ENCODE peak calls at places on chromosome 19, in six cellular contexts. F is OCI-LY7, C is mammary epithelial cell, R is fibroblast of pulmonary artery, X is H9, G is cardiac fibroblast. P is an unnamed sample.

GRCh38 chr19:18304194-18304495 is 18.7 kb downstream of the LSM4 start:
- DNase-seq in R (no peak), G (no peak), C (no peak), X (no peak), F (peak), P (no peak)

GRCh38 chr19:19662866-19663291 is 597 bp downstream of the ATP13A1 start:
- DNase-seq in C (no peak), G (peak), F (no peak), R (no peak), X (no peak), P (peak)

GRCh38 chr19:38682872-38683392 is 35.5 kb downstream of the ACTN4 start:
- DNase-seq in R (no peak), F (no peak), X (no peak), G (no peak), C (no peak), P (no peak)

GRCh38 chr19:54461201-54462071 is 2.1 kb downstream of the LENG9 start:
- DNase-seq in F (no peak), X (no peak), G (peak), R (peak), C (no peak), P (no peak)

GRCh38 chr19:57688011-57688763 is 6.4 kb downstream of the ZNF551 start:
- DNase-seq in X (peak), G (no peak), C (peak), F (no peak), R (no peak), P (no peak)

GRCh38 chr19:38839816-38840582 is 8.4 kb upstream of the ECH1 start:
- DNase-seq in C (peak), X (no peak), F (no peak), G (no peak), R (no peak), P (peak)

GRCh38 chr19:17209126-17210036 is 5.8 kb upstream of the USE1 start:
- DNase-seq in G (peak), X (peak), R (peak), C (no peak), F (peak), P (peak)

GRCh38 chr19:2993579-2993978 is 16.2 kb downstream of the TLE6 start:
- DNase-seq in F (no peak), R (no peak), X (no peak), C (no peak), G (no peak), P (no peak)

GRCh38 chr19:44603201-44603945 is 10.0 kb upstream of the IGSF23 start:
- DNase-seq in X (no peak), F (no peak), G (peak), C (no peak), R (peak), P (peak)

DNA sequence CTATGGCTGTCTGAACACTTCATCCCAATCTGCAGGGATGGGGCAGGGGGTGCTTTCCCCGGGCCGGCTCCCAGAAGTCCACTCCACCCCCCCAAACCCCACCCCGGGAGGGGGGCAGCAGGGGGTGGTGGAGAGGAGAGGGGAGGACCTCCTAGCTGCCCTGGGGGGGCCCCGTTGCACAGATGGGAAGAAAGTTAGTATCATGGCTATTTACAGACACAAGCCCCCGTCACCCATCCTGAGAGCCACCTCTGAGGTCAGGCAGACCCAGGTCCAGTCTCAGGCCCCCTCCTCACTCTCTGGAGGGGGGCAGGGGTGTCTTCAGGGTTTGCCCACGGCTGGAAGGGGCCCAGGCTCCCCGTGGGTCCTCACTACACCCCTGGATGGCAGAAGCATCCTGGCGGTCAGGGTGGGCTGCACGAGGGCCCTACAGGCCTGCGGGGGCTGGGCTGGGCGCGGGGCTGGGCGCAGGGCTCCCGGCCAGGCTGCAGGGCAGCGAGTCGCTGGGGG is 5.8 kb upstream of the REXO1 start:
- DNase-seq in G (no peak), F (no peak), R (no peak), X (no peak), C (no peak), P (no peak)
- TF ChIP-seq CTCF in G (no peak), F (no peak), R (no peak), X (no peak), C (no peak), P (no peak)

GRCh38 chr19:12365094-12365371 is 450 bp downstream of the ZNF442 start:
- DNase-seq in G (peak), R (peak), F (no peak), C (peak), X (no peak), P (no peak)
- TF ChIP-seq CTCF in G (no peak), R (no peak), F (no peak), C (no peak), X (no peak), P (no peak)

GRCh38 chr19:52567921-52568320 is 2.2 kb upstream of the ZNF701 start:
- DNase-seq in G (no peak), C (no peak), R (no peak), F (no peak), X (no peak), P (no peak)

GRCh38 chr19:52566121-52566520 is 4.0 kb upstream of the ZNF701 start:
- DNase-seq in F (no peak), C (no peak), G (no peak), X (no peak), R (no peak), P (no peak)

GRCh38 chr19:52566588-52566987 is 3.5 kb upstream of the ZNF701 start:
- DNase-seq in G (no peak), C (peak), F (no peak), R (peak), X (no peak), P (peak)

GRCh38 chr19:52570005-52570861 is at the start of gene ZNF701:
- DNase-seq in F (peak), C (peak), X (peak), R (peak), G (peak), P (peak)
- TF ChIP-seq CTCF in F (no peak), C (no peak), X (peak), R (no peak), G (peak), P (peak)

DNA sequence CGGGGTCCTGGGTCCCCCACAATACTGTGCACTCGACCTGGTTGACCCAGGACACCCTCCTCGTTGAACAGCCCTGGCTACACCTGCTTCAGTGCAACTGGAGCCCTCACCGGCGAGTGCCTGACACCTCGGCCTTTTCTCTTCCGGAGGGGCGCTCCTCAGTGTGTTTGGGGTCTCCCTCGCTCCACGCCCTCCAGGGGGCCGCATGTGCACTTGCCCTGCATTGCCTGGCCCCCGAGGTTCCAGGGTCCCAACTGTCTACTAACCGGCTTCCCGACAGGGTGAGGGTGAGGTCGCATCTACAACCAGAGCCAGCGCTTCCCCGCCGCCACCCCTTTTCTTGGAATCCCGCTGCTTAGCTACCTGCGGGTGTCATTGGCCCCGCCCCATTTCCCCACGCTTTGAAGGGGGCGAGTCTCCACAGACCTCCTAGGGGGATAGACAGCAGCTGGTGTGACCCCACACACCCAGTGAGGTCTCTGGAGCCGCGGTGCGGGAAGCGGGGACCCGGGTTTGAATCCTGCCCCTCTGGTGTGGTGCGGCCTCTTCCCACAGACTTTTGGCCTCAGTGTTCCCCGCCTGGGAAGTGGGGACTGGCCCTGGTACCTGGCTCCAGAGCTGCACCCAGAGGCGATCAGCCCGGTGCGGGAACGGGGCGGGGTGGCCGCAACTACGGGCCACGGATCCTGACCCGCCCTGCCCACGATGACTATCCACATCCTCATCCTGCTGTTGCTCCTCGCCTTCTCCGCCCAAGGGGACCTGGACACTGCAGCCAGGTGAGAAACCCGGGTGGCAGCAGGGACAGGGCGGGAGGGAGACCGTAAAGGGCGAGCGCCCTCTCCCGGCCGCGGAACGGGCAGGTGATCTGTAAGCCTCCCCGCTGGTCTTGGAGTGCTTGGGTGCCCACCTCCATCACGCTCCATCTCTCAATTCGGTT is at the start of gene ADM5:
- DNase-seq in C (no peak), F (no peak), X (peak), G (no peak), R (no peak), P (no peak)
- TF ChIP-seq CTCF in C (peak), F (no peak), X (peak), G (peak), R (peak), P (no peak)

GRCh38 chr19:32935629-32936028 is 36.1 kb downstream of the CEP89 start:
- DNase-seq in C (no peak), X (no peak), G (no peak), F (no peak), R (no peak), P (no peak)

GRCh38 chr19:32936065-32936464 is 35.7 kb downstream of the CEP89 start:
- DNase-seq in R (no peak), C (no peak), F (no peak), G (no peak), X (no peak), P (no peak)

GRCh38 chr19:32930567-32930966 is 41.2 kb downstream of the CEP89 start:
- DNase-seq in C (no peak), G (no peak), R (no peak), F (no peak), X (no peak), P (no peak)

GRCh38 chr19:32928806-32929205 is 43.0 kb downstream of the CEP89 start:
- DNase-seq in F (no peak), R (no peak), C (no peak), G (no peak), X (no peak), P (no peak)

GRCh38 chr19:32933571-32933970 is 38.2 kb downstream of the CEP89 start:
- DNase-seq in C (no peak), X (no peak), F (no peak), R (no peak), G (no peak), P (no peak)
- TF ChIP-seq CTCF in C (no peak), X (no peak), F (no peak), R (no peak), G (no peak), P (no peak)

GRCh38 chr19:49862411-49863253 is 4.7 kb downstream of the PNKP start:
- DNase-seq in R (no peak), F (peak), C (no peak), X (peak), G (no peak), P (no peak)
- TF ChIP-seq CTCF in R (no peak), F (peak), C (no peak), X (peak), G (peak), P (no peak)

DNA sequence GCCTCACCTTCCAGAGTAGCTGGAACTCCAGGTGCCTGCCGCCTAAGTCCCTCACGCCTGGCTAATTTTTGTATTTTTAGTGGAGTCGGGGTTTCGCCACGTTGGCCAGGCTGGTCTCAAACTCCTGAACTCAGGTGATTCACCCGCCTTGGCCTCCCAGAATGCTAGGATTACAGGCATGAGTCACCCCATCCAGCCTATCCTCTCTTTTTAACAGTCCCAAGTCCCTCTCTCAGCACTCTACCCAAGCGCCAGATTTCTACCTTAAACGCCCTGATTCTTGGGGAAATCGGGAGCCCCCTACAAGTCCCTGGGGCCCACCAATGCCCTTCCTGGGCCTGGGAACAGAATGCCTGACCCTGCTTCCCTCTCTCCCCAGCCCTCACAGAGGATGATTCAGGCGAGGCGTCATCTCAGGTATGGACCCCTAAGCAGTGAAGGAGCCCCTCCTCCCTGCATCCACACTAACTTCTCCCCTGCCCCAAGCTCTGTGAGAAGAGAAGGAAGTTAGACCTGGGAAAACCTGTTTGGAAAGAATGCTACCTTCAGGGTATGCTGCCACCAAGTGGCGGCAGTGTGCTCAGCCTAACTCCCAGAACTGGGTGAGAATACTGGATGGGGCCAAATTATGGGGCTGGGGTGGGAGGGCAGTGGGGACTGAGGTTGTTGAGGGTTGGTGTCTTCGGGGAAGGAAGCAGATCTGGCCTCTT is 20.8 kb upstream of the EBI3 start:
- DNase-seq in X (peak), C (peak), F (peak), G (peak), R (peak), P (peak)
- TF ChIP-seq CTCF in X (peak), C (peak), F (peak), G (peak), R (peak), P (peak)

P was measured in MCF 10A.